ENCODE peak calls at places on chromosomes 6 and 20, in five cellular contexts. V, H, E, W and G are unnamed samples.

GRCh38 chr6:142846883-142847287 is 98.1 kb downstream of the HIVEP2 start:
- DNase-seq in V (no peak), H (peak), E (no peak), W (no peak), G (peak)

GRCh38 chr20:36825374-36826104 is 50.4 kb upstream of the TLDC2 start:
- DNase-seq in V (no peak), H (no peak), E (no peak), W (no peak), G (peak)

GRCh38 chr20:25057234-25058050 is 497 bp downstream of the ACSS1 start:
- DNase-seq in V (peak), H (peak), E (peak), W (peak), G (peak)

GRCh38 chr20:11686900-11687543 is 230.7 kb upstream of the BTBD3 start:
- DNase-seq in V (no peak), H (peak), E (peak), W (peak), G (no peak)

GRCh38 chr6:39193201-39193791 is 36.0 kb downstream of the KCNK5 start:
- DNase-seq in V (no peak), H (no peak), E (no peak), W (no peak), G (no peak)

GRCh38 chr6:53347921-53348435 is 772 bp downstream of the ELOVL5 start:
- DNase-seq in V (no peak), H (peak), E (peak), W (peak), G (peak)

GRCh38 chr6:89950879-89951391 is 56.7 kb downstream of the GJA10 start:
- DNase-seq in V (no peak), H (no peak), E (no peak), W (no peak), G (no peak)

GRCh38 chr6:138431276-138432062 is 27.4 kb downstream of the HEBP2 start:
- DNase-seq in V (no peak), H (no peak), E (no peak), W (no peak), G (peak)

GRCh38 chr20:1830240-1830639 is 65.0 kb upstream of the SIRPA start:
- DNase-seq in V (no peak), H (peak), E (peak), W (peak), G (peak)

GRCh38 chr6:133890941-133891813 is 2.3 kb downstream of the TCF21 start:
- DNase-seq in V (peak), H (peak), E (peak), W (peak), G (peak)

GRCh38 chr6:101439790-101440189 is 46.3 kb downstream of the GRIK2 start:
- DNase-seq in V (no peak), H (peak), E (no peak), W (no peak), G (no peak)

GRCh38 chr6:86937219-86938079 is at the start of gene HTR1E:
- DNase-seq in V (no peak), H (peak), E (no peak), W (no peak), G (peak)

GRCh38 chr6:149088361-149088760 is 229.2 kb upstream of the TAB2 start:
- DNase-seq in V (no peak), H (no peak), E (no peak), W (no peak), G (no peak)

GRCh38 chr20:57783956-57784837 is 74.4 kb upstream of the PMEPA1 start:
- DNase-seq in V (no peak), H (no peak), E (no peak), W (no peak), G (no peak)

GRCh38 chr6:94289131-94289530 is 869.8 kb upstream of the EPHA7 start:
- DNase-seq in V (no peak), H (no peak), E (no peak), W (no peak), G (no peak)

GRCh38 chr6:142810952-142811514 is 133.9 kb downstream of the HIVEP2 start:
- DNase-seq in V (peak), H (peak), E (no peak), W (no peak), G (no peak)

GRCh38 chr20:50918403-50918802 is 12.8 kb downstream of the ADNP start:
- DNase-seq in V (no peak), H (peak), E (no peak), W (no peak), G (peak)

GRCh38 chr6:72554761-72555221 is 67.1 kb upstream of the KCNQ5 start:
- DNase-seq in V (no peak), H (no peak), E (no peak), W (no peak), G (no peak)

GRCh38 chr6:44487002-44487401 is 99.5 kb downstream of the CDC5L start:
- DNase-seq in V (no peak), H (no peak), E (no peak), W (no peak), G (peak)

GRCh38 chr6:112253842-112254816 is at the start of gene LAMA4:
- DNase-seq in V (peak), H (peak), E (peak), W (peak), G (peak)

GRCh38 chr20:59611286-59611685 is 6.9 kb downstream of the PHACTR3 start:
- DNase-seq in V (no peak), H (no peak), E (peak), W (peak), G (no peak)

GRCh38 chr6:41157323-41157722 is 3.2 kb upstream of the TREML1 start:
- DNase-seq in V (no peak), H (no peak), E (no peak), W (no peak), G (no peak)

GRCh38 chr6:166786704-166787293 is 159.7 kb upstream of the RPS6KA2 start:
- DNase-seq in V (peak), H (peak), E (no peak), W (no peak), G (peak)

GRCh38 chr6:113857565-113858066 is 471 bp downstream of the MARCKS start:
- DNase-seq in V (peak), H (no peak), E (peak), W (peak), G (peak)

GRCh38 chr6:34194770-34195169 is 41.9 kb upstream of the HMGA1 start:
- DNase-seq in V (no peak), H (no peak), E (no peak), W (no peak), G (no peak)

GRCh38 chr20:50149481-50150254 is 3.9 kb downstream of the PEDS1 start:
- DNase-seq in V (no peak), H (no peak), E (no peak), W (no peak), G (peak)

GRCh38 chr6:82588020-82588419 is 224.4 kb downstream of the TPBG start:
- DNase-seq in V (no peak), H (peak), E (no peak), W (no peak), G (no peak)

GRCh38 chr20:35404614-35405259 is 7.0 kb downstream of the UQCC1 start:
- DNase-seq in V (peak), H (no peak), E (no peak), W (no peak), G (no peak)

GRCh38 chr6:18978330-18979128 is 591.4 kb downstream of the RNF144B start:
- DNase-seq in V (no peak), H (no peak), E (no peak), W (no peak), G (no peak)

GRCh38 chr6:152267967-152268845 is 369.0 kb downstream of the SYNE1 start:
- DNase-seq in V (peak), H (peak), E (no peak), W (no peak), G (peak)

GRCh38 chr20:53773792-53774371 is 180.2 kb upstream of the ZNF217 start:
- DNase-seq in V (no peak), H (peak), E (no peak), W (no peak), G (peak)

GRCh38 chr6:32113386-32114352 is 4.5 kb upstream of the TNXB start:
- DNase-seq in V (no peak), H (peak), E (peak), W (peak), G (peak)

GRCh38 chr6:164008902-164009301 is 594.4 kb downstream of the QKI start:
- DNase-seq in V (no peak), H (no peak), E (no peak), W (no peak), G (no peak)